ENCODE peak calls at places on chromosomes 7 and 10, in four cellular contexts. V is Panc1, R is fibroblast of lung, E is colonic mucosa. M is an unnamed sample. For H3K36me3, the result is how much of the 10 kb centered on the place peaks cover.

GRCh38 chr7:66335318-66335717 is 130.2 kb downstream of the TPST1 start:
- DNase-seq in E (no peak), R (no peak), V (no peak), M (no peak)

GRCh38 chr7:127884066-127884559 is 147.1 kb downstream of the LRRC4 start:
- DNase-seq in E (no peak), V (no peak), R (no peak), M (no peak)

GRCh38 chr7:141076377-141076776 is 2.5 kb downstream of the TMEM178B start:
- DNase-seq in V (no peak), E (no peak), R (no peak), M (no peak)

GRCh38 chr7:95886501-95887090 is 114.2 kb downstream of the DYNC1I1 start:
- DNase-seq in R (peak), E (no peak), V (no peak), M (no peak)

GRCh38 chr7:157461805-157462771 is 125.3 kb downstream of the DNAJB6 start:
- DNase-seq in E (no peak), V (no peak), R (no peak), M (no peak)

GRCh38 chr10:69389827-69390490 is 26.8 kb downstream of the TACR2 start:
- DNase-seq in R (peak), V (no peak), E (no peak), M (no peak)

GRCh38 chr7:158186406-158186805 is 401.2 kb downstream of the PTPRN2 start:
- DNase-seq in E (no peak), V (no peak), R (no peak), M (no peak)

GRCh38 chr7:102456327-102456726 is 8.3 kb downstream of the ALKBH4 start:
- DNase-seq in R (peak), V (no peak), E (no peak), M (no peak)

GRCh38 chr10:79054203-79055099 is 14.3 kb upstream of the ZMIZ1 start:
- DNase-seq in E (peak), R (no peak), V (no peak), M (no peak)

GRCh38 chr7:50355817-50356178 is 51.3 kb downstream of the IKZF1 start:
- DNase-seq in E (no peak), R (no peak), V (no peak), M (no peak)

GRCh38 chr7:44289341-44290249 is 35.8 kb downstream of the CAMK2B start:
- DNase-seq in E (no peak), V (no peak), R (no peak), M (no peak)

GRCh38 chr10:132329565-132330485 is 2.2 kb upstream of the LRRC27 start:
- DNase-seq in E (no peak), V (no peak), R (peak), M (no peak)

GRCh38 chr7:142485617-142486226 is 227.9 kb upstream of the PRSS58 start:
- DNase-seq in E (no peak), V (no peak), R (no peak), M (no peak)

GRCh38 chr7:45923290-45923689 is 2.2 kb upstream of the IGFBP3 start:
- DNase-seq in E (peak), V (no peak), R (peak), M (no peak)

GRCh38 chr10:132987671-132988571 is 45.6 kb upstream of the CFAP46 start:
- DNase-seq in E (no peak), R (peak), V (no peak), M (peak)

GRCh38 chr10:103915794-103916193 is 2.2 kb downstream of the STN1 start:
- DNase-seq in V (no peak), R (no peak), E (no peak), M (no peak)

GRCh38 chr7:157502701-157503111 is 165.9 kb downstream of the DNAJB6 start:
- DNase-seq in E (no peak), R (no peak), V (no peak), M (no peak)

GRCh38 chr10:18238875-18239485 is 98.8 kb downstream of the CACNB2 start:
- DNase-seq in R (peak), E (no peak), V (no peak), M (no peak)

GRCh38 chr7:80825499-80825898 is 93.4 kb downstream of the SEMA3C start:
- DNase-seq in R (no peak), E (no peak), V (no peak), M (no peak)
- H3K4me3 ChIP-seq in R (no peak), E (no peak), V (no peak), M (no peak)

GRCh38 chr7:101411477-101411954 is 48.8 kb downstream of the COL26A1 start:
- DNase-seq in R (no peak), V (no peak), E (no peak), M (no peak)

GRCh38 chr7:101405474-101406067 is 42.9 kb downstream of the COL26A1 start:
- DNase-seq in R (no peak), E (no peak), V (no peak), M (no peak)

GRCh38 chr7:101412976-101413375 is 50.3 kb downstream of the COL26A1 start:
- DNase-seq in R (no peak), E (no peak), V (no peak), M (no peak)

DNA sequence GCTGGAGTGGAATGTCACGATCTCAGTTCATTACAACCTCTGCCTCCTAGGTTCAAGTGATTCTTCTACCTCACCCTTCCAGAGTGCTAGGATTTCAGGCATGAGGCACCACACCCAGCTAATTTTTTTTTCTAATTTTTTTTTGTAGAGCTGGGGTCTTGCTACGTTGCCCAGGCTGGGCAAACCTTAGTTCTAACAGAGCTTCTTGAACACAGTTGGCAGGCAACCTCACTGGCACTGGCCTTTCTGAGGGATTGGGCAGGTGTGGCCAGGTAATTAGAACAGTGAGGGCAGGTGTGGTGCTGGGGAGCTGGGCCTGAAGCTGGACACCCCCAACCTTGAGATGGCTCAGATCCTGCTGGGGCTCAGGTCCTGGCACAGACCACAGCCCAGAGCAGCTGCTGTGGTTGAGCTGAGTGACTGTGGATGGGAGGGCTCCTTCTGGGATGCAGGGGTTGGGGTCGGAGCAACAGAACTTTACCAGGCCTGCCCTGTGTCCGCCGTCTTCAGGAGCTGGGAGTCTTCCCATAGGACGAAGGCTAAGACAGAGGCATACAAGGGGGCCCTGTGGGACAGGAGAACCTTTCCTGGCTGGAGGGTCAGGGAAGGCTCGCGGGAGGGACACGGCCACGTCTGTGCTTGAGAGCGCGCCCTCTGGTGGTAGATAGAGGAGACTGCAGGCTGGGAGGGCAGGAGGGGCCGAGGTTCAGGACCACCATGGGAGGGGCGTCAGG is 48.2 kb downstream of the COL26A1 start:
- DNase-seq in V (no peak), E (peak), R (peak), M (no peak)
- TF ChIP-seq CTCF in V (peak), E (peak), R (peak), M (peak)

GRCh38 chr10:28564905-28565304 is 32.0 kb downstream of the WAC start:
- DNase-seq in R (peak), V (no peak), E (no peak), M (no peak)
- H3K36me3 ChIP-seq in R (under half), V (under half), E (under half), M (under half)

GRCh38 chr10:91043173-91043910 is 122.5 kb upstream of the ANKRD1 start:
- DNase-seq in E (no peak), R (peak), V (no peak), M (no peak)
- H3K4me3 ChIP-seq in E (no peak), R (no peak), V (no peak), M (no peak)

DNA sequence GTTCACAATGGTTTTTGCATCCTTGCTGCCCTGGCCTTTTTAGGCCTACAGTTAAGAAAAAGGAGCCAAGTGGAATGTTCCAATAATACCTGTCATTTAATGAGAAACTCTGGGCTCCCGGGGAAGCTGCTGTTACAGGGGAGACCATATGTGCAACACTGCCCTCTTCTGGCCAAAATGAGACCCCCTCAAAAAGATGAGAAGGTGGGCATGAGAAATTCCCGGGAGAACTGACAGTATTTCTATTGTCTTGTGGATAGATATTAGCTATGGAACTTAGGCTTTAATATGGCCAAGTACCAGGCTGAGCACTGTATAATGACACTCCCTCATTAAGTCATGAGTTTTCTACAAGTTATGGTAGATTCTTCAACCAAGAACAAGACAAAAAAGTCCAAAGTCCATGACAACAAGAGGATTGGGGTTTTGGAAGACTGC is 99.4 kb downstream of the CCDC3 start:
- DNase-seq in R (peak), E (peak), V (peak), M (no peak)
- TF ChIP-seq CTCF in R (peak), E (peak), V (peak), M (peak)

GRCh38 chr7:128961030-128961659 is 23.4 kb downstream of the IRF5 start:
- DNase-seq in V (no peak), R (no peak), E (no peak), M (no peak)
- H3K36me3 ChIP-seq in V (under half), R (under half), E (under half), M (under half)